ENCODE peak calls at places on chromosome 5, in ten cellular contexts. H is fibroblast of mammary gland; G is upper lobe of right lung; B is CD8-positive, alpha-beta T cell; Y is A673; C is IMR-90; K is astrocyte of the spinal cord; P is WTC11; A is endothelial cell; F is SK-N-SH. X is an unnamed sample.

GRCh38 chr5:73318308-73318719 is 130.3 kb downstream of the FOXD1 start:
- DNase-seq in H (peak), G (no peak), B (no peak), Y (no peak), C (peak), K (peak), P (no peak), A (no peak), F (no peak), X (no peak)

GRCh38 chr5:91271999-91272398 is 111.1 kb downstream of the ARRDC3 start:
- DNase-seq in H (no peak), G (no peak), B (no peak), Y (no peak), C (no peak), K (no peak), P (no peak), A (no peak), F (no peak), X (no peak)

GRCh38 chr5:141811287-141812155 is 66.7 kb downstream of the PCDH1 start:
- DNase-seq in H (no peak), G (no peak), B (peak), Y (peak), C (no peak), K (no peak), P (peak), A (peak), F (peak), X (peak)

GRCh38 chr5:129094924-129095797 is 612 bp downstream of the ISOC1 start:
- DNase-seq in H (peak), G (peak), B (peak), Y (peak), C (peak), K (no peak), P (peak), A (peak), F (peak), X (peak)

GRCh38 chr5:122755740-122756139 is 19.1 kb upstream of the SNX2 start:
- DNase-seq in H (no peak), G (no peak), B (no peak), Y (no peak), C (peak), K (no peak), P (no peak), A (no peak), F (no peak), X (no peak)

GRCh38 chr5:38347040-38347763 is 88.8 kb downstream of the EGFLAM start:
- DNase-seq in H (peak), G (no peak), B (no peak), Y (no peak), C (no peak), K (no peak), P (no peak), A (no peak), F (no peak), X (no peak)

GRCh38 chr5:129902806-129903205 is 1.5 kb upstream of the CHSY3 start:
- DNase-seq in H (no peak), G (no peak), B (no peak), Y (no peak), C (no peak), K (no peak), P (no peak), A (no peak), F (no peak), X (no peak)

GRCh38 chr5:133827001-133827400 is 141.4 kb downstream of the C5orf15 start:
- DNase-seq in H (no peak), G (no peak), B (no peak), Y (no peak), C (no peak), K (no peak), P (no peak), A (no peak), F (no peak), X (no peak)

GRCh38 chr5:136984772-136985455 is 514.2 kb downstream of the SPOCK1 start:
- DNase-seq in H (no peak), G (no peak), B (no peak), Y (no peak), C (no peak), K (peak), P (no peak), A (no peak), F (no peak), X (no peak)

GRCh38 chr5:68576805-68577204 is 361.2 kb downstream of the PIK3R1 start:
- DNase-seq in H (peak), G (no peak), B (no peak), Y (no peak), C (no peak), K (no peak), P (no peak), A (no peak), F (no peak), X (no peak)

GRCh38 chr5:33734541-33734940 is 157.2 kb downstream of the ADAMTS12 start:
- DNase-seq in H (peak), G (no peak), B (no peak), Y (no peak), C (peak), K (peak), P (peak), A (no peak), F (no peak), X (no peak)

GRCh38 chr5:180116077-180116375 is 44.5 kb upstream of the RNF130 start:
- DNase-seq in H (no peak), G (no peak), B (no peak), Y (no peak), C (no peak), K (no peak), P (no peak), A (no peak), F (peak), X (no peak)

GRCh38 chr5:130272837-130273236 is 368.6 kb downstream of the CHSY3 start:
- DNase-seq in H (no peak), G (no peak), B (no peak), Y (no peak), C (no peak), K (no peak), P (no peak), A (no peak), F (no peak), X (no peak)

GRCh38 chr5:132962429-132962928 is 955 bp downstream of the AFF4 start:
- DNase-seq in H (peak), G (no peak), B (no peak), Y (peak), C (peak), K (peak), P (no peak), A (peak), F (peak), X (peak)

GRCh38 chr5:18264126-18264882 is 630.0 kb downstream of the TAF11L14 start:
- DNase-seq in H (no peak), G (no peak), B (no peak), Y (no peak), C (no peak), K (no peak), P (no peak), A (no peak), F (no peak), X (no peak)

GRCh38 chr5:132283423-132284043 is 10.7 kb upstream of the SLC22A4 start:
- DNase-seq in H (peak), G (no peak), B (no peak), Y (peak), C (peak), K (peak), P (peak), A (no peak), F (peak), X (no peak)

GRCh38 chr5:6176294-6176693 is 202.1 kb downstream of the MED10 start:
- DNase-seq in H (no peak), G (no peak), B (no peak), Y (no peak), C (no peak), K (no peak), P (no peak), A (no peak), F (no peak), X (no peak)

GRCh38 chr5:126358525-126358924 is 64.7 kb upstream of the GRAMD2B start:
- DNase-seq in H (peak), G (no peak), B (no peak), Y (no peak), C (peak), K (peak), P (no peak), A (no peak), F (no peak), X (no peak)

GRCh38 chr5:10566556-10567068 is 2.7 kb downstream of the ANKRD33B start:
- DNase-seq in H (no peak), G (no peak), B (no peak), Y (no peak), C (no peak), K (no peak), P (no peak), A (no peak), F (no peak), X (no peak)

GRCh38 chr5:65072836-65073620 is 304.3 kb downstream of the CWC27 start:
- DNase-seq in H (peak), G (no peak), B (no peak), Y (no peak), C (peak), K (peak), P (no peak), A (no peak), F (no peak), X (no peak)

GRCh38 chr5:120678279-120678678 is 214.2 kb downstream of the PRR16 start:
- DNase-seq in H (peak), G (no peak), B (no peak), Y (no peak), C (peak), K (peak), P (no peak), A (no peak), F (no peak), X (no peak)

GRCh38 chr5:105581988-105582690 is 2019.5 kb upstream of the NUDT12 start:
- DNase-seq in H (no peak), G (no peak), B (no peak), Y (no peak), C (no peak), K (no peak), P (no peak), A (no peak), F (peak), X (no peak)

GRCh38 chr5:76210946-76211345 is 127.8 kb downstream of the SV2C start:
- DNase-seq in H (no peak), G (no peak), B (no peak), Y (no peak), C (no peak), K (no peak), P (no peak), A (no peak), F (no peak), X (no peak)

GRCh38 chr5:76204713-76205112 is 121.5 kb downstream of the SV2C start:
- DNase-seq in H (peak), G (no peak), B (no peak), Y (peak), C (no peak), K (no peak), P (no peak), A (peak), F (no peak), X (no peak)

GRCh38 chr5:76204191-76204590 is 121.0 kb downstream of the SV2C start:
- DNase-seq in H (no peak), G (no peak), B (no peak), Y (no peak), C (no peak), K (no peak), P (no peak), A (no peak), F (no peak), X (no peak)

GRCh38 chr5:76207122-76207521 is 123.9 kb downstream of the SV2C start:
- DNase-seq in H (no peak), G (no peak), B (no peak), Y (no peak), C (no peak), K (no peak), P (no peak), A (no peak), F (no peak), X (no peak)

DNA sequence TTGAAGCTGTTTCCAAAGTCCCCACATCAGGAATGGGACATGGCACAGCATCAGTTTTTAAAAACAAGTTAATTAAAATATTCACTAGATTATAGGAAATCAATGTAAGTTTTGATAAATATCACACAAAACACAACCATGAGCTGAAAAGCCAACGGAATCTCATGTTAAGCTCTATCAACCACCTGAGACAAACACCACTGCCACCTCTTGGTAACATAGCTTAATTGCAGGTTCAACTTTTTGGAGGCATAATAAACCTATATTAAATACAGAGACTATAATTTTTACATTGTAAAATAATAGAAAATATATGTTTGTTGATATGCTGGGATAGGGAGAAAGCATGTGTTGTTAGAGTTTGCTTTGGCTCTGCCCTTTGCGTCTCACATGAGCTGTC is 126.1 kb downstream of the SV2C start:
- DNase-seq in H (no peak), G (no peak), B (no peak), Y (no peak), C (no peak), K (no peak), P (no peak), A (no peak), F (no peak), X (no peak)
- TF ChIP-seq CTCF in H (no peak), G (no peak), B (no peak), Y (peak), C (no peak), K (no peak), P (no peak), A (peak), F (peak), X (peak)

GRCh38 chr5:111697881-111698757 is 58.9 kb downstream of the NREP start:
- DNase-seq in H (peak), G (no peak), B (no peak), Y (no peak), C (peak), K (peak), P (peak), A (peak), F (no peak), X (no peak)
- TF ChIP-seq CTCF in H (peak), G (no peak), B (no peak), Y (no peak), C (peak), K (peak), P (no peak), A (peak), F (no peak), X (no peak)

GRCh38 chr5:135753990-135754389 is 80.5 kb upstream of the SLC25A48 start:
- DNase-seq in H (no peak), G (no peak), B (no peak), Y (no peak), C (no peak), K (no peak), P (no peak), A (no peak), F (no peak), X (no peak)

GRCh38 chr5:135747824-135748223 is 86.6 kb upstream of the SLC25A48 start:
- DNase-seq in H (no peak), G (no peak), B (no peak), Y (no peak), C (no peak), K (no peak), P (no peak), A (no peak), F (no peak), X (peak)

GRCh38 chr5:135745897-135746500 is 88.5 kb upstream of the SLC25A48 start:
- DNase-seq in H (no peak), G (no peak), B (no peak), Y (no peak), C (no peak), K (no peak), P (peak), A (no peak), F (no peak), X (no peak)

GRCh38 chr5:135750506-135750905 is 84.0 kb upstream of the SLC25A48 start:
- DNase-seq in H (no peak), G (no peak), B (no peak), Y (no peak), C (no peak), K (no peak), P (peak), A (no peak), F (no peak), X (no peak)
- TF ChIP-seq CTCF in H (peak), G (no peak), B (no peak), Y (peak), C (peak), K (no peak), P (no peak), A (no peak), F (peak), X (no peak)

DNA sequence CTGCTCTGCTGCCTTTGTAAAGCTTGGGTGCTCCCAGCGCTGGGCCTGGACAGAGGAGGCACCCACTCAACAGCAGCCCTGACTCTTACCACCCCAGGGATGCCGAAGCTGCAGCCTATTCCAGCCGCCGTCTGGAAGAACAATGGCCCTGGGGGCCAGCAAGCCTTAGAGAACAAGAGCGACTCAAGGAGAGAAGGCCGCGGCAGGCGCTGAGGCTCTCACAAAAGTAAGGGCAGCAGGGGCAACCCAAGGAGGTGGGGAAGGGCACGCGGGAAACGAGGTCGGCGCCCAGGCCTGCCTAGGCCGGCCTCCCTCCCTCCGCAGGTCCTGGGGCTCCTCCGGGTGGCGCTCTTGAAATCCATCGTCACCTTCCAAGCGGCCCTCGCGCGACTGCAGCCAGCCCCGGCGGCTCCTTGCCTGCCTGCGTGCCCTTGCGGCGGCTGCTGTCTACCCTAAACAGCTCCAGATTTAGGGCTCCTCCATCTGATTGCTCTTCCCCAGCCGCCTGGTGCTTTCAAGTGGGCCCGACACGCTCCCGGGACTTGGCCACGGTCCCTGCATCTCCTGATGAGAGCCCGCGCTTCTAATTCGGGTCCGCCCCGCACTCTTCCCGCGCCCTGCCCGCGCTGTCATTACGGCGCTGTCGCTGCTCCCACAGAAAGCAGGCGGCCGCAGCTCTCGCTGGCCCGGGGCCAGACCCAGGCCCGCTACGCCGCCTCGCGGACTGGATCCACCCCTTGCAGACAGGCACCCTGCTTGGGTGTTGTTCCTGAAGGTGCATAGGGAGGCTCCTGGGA is 213.3 kb downstream of the SEMA6A start:
- DNase-seq in H (peak), G (peak), B (no peak), Y (peak), C (no peak), K (peak), P (peak), A (peak), F (peak), X (peak)
- TF ChIP-seq CTCF in H (no peak), G (no peak), B (no peak), Y (peak), C (no peak), K (peak), P (peak), A (no peak), F (no peak), X (no peak)

GRCh38 chr5:150589791-150590601 is 50.5 kb upstream of the SYNPO start:
- DNase-seq in H (peak), G (peak), B (no peak), Y (no peak), C (peak), K (peak), P (peak), A (peak), F (peak), X (no peak)
- TF ChIP-seq CTCF in H (peak), G (peak), B (no peak), Y (no peak), C (peak), K (peak), P (no peak), A (peak), F (peak), X (peak)

GRCh38 chr5:140113699-140114263 is at the start of gene PURA:
- DNase-seq in H (peak), G (peak), B (peak), Y (peak), C (peak), K (peak), P (peak), A (peak), F (peak), X (peak)
- TF ChIP-seq CTCF in H (no peak), G (no peak), B (no peak), Y (peak), C (no peak), K (no peak), P (no peak), A (no peak), F (no peak), X (peak)

DNA sequence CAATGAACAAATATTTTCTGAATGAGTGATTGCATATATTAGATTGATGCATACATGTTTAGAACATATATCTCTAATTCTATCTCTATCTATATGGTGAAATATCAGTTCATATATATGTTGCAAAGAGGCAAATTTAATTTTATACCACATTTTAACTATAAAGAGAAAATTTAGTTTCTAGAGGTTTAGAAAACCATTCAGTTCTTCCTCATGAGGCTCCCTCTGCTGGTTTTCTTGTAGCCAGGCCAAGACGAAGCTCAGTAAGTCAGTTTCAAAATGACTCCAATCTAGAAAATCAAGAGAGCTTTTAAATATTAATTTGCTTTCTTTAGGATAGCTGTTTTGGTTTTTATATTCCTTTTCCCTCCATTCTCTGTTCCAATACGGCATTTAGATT is 312.1 kb downstream of the TMEM232 start:
- DNase-seq in H (peak), G (no peak), B (no peak), Y (peak), C (peak), K (peak), P (no peak), A (no peak), F (no peak), X (no peak)
- TF ChIP-seq CTCF in H (peak), G (peak), B (peak), Y (peak), C (no peak), K (peak), P (no peak), A (peak), F (peak), X (no peak)

X was measured in glutamatergic neuron.